ENCODE peak calls at places on chromosomes 5 and 9, in five cellular contexts. I is GM13976, X is left ventricle myocardium inferior, E is fibroblast of lung, F is astrocyte of the spinal cord. Q is an unnamed sample.

GRCh38 chr9:137056739-137057407 is 3.0 kb upstream of the ENTPD2 start:
- DNase-seq in I (no peak), X (no peak), E (no peak), F (no peak), Q (no peak)

GRCh38 chr9:133063500-133064231 is 1.9 kb downstream of the CEL start:
- DNase-seq in I (no peak), X (no peak), E (no peak), F (no peak), Q (no peak)

GRCh38 chr9:77588319-77588937 is 59.7 kb downstream of the GNA14 start:
- DNase-seq in I (no peak), X (no peak), E (peak), F (peak), Q (peak)

GRCh38 chr9:99745085-99745484 is 76.6 kb upstream of the NR4A3 start:
- DNase-seq in I (no peak), X (no peak), E (no peak), F (no peak), Q (no peak)

GRCh38 chr9:99356512-99356971 is 134.5 kb downstream of the SEC61B start:
- DNase-seq in I (no peak), X (peak), E (peak), F (no peak), Q (no peak)

GRCh38 chr5:53389093-53389492 is 91.3 kb upstream of the FST start:
- DNase-seq in I (no peak), X (no peak), E (no peak), F (no peak), Q (no peak)

GRCh38 chr9:76116913-76117312 is 226.4 kb downstream of the PCSK5 start:
- DNase-seq in I (no peak), X (no peak), E (no peak), F (no peak), Q (peak)

GRCh38 chr5:43802119-43802518 is 199.1 kb downstream of the NNT start:
- DNase-seq in I (no peak), X (no peak), E (peak), F (peak), Q (no peak)

GRCh38 chr9:6965566-6965965 is 207.8 kb downstream of the KDM4C start:
- DNase-seq in I (no peak), X (no peak), E (no peak), F (no peak), Q (no peak)

GRCh38 chr9:99813739-99814138 is 7.9 kb upstream of the NR4A3 start:
- DNase-seq in I (no peak), X (no peak), E (no peak), F (no peak), Q (no peak)

GRCh38 chr5:914174-914573 is 21.5 kb downstream of the TRIP13 start:
- DNase-seq in I (no peak), X (no peak), E (no peak), F (no peak), Q (no peak)

GRCh38 chr5:5320062-5320805 is 102.2 kb upstream of the ICE1 start:
- DNase-seq in I (no peak), X (no peak), E (no peak), F (no peak), Q (no peak)

GRCh38 chr5:10133830-10134229 is 115.9 kb downstream of the ATPSCKMT start:
- DNase-seq in I (no peak), X (no peak), E (peak), F (no peak), Q (peak)

GRCh38 chr9:72203205-72203803 is 54.1 kb downstream of the GDA start:
- DNase-seq in I (peak), X (no peak), E (peak), F (peak), Q (peak)

GRCh38 chr9:33180526-33181184 is 13.5 kb upstream of the B4GALT1 start:
- DNase-seq in I (no peak), X (no peak), E (peak), F (peak), Q (no peak)

GRCh38 chr5:139670369-139671095 is 22.4 kb downstream of the CXXC5 start:
- DNase-seq in I (peak), X (no peak), E (no peak), F (no peak), Q (no peak)

GRCh38 chr5:172274951-172275753 is 8.4 kb downstream of the UBTD2 start:
- DNase-seq in I (no peak), X (no peak), E (no peak), F (peak), Q (peak)

GRCh38 chr5:42993516-42994284 is 46.4 kb downstream of the ANXA2R start:
- DNase-seq in I (no peak), X (no peak), E (peak), F (peak), Q (no peak)

GRCh38 chr9:102479191-102479590 is 515.9 kb upstream of the CYLC2 start:
- DNase-seq in I (no peak), X (no peak), E (no peak), F (peak), Q (peak)

GRCh38 chr5:146699729-146700430 is 178.7 kb downstream of the PPP2R2B start:
- DNase-seq in I (no peak), X (no peak), E (no peak), F (no peak), Q (no peak)

GRCh38 chr5:57468481-57469165 is 14.0 kb downstream of the ACTBL2 start:
- DNase-seq in I (no peak), X (no peak), E (peak), F (peak), Q (peak)

GRCh38 chr5:6760636-6761035 is 47.4 kb downstream of the TENT4A start:
- DNase-seq in I (no peak), X (no peak), E (no peak), F (no peak), Q (no peak)

GRCh38 chr5:30956251-30956650 is 237.2 kb upstream of the CDH6 start:
- DNase-seq in I (no peak), X (no peak), E (no peak), F (no peak), Q (no peak)

GRCh38 chr9:126914458-126915280 is at the start of gene RALGPS1:
- DNase-seq in I (peak), X (peak), E (peak), F (peak), Q (peak)

GRCh38 chr5:140112685-140113179 is 1.2 kb upstream of the PURA start:
- DNase-seq in I (peak), X (no peak), E (no peak), F (peak), Q (no peak)

GRCh38 chr5:137582218-137582617 is 83.1 kb upstream of the SPOCK1 start:
- DNase-seq in I (no peak), X (no peak), E (no peak), F (no peak), Q (peak)

GRCh38 chr9:23447944-23448343 is 378.1 kb downstream of the ELAVL2 start:
- DNase-seq in I (no peak), X (no peak), E (no peak), F (no peak), Q (no peak)

GRCh38 chr5:132962429-132962928 is 955 bp downstream of the AFF4 start:
- DNase-seq in I (peak), X (no peak), E (peak), F (peak), Q (peak)

GRCh38 chr9:123662057-123662776 is 267.7 kb downstream of the DENND1A start:
- DNase-seq in I (peak), X (no peak), E (no peak), F (no peak), Q (no peak)

GRCh38 chr5:42984307-42984706 is 55.8 kb downstream of the ANXA2R start:
- DNase-seq in I (no peak), X (no peak), E (no peak), F (no peak), Q (peak)

GRCh38 chr9:95875305-95876137 is at the start of gene ERCC6L2:
- DNase-seq in I (peak), X (peak), E (peak), F (peak), Q (peak)
- TF ChIP-seq CTCF in I (no peak), X (peak), E (no peak), F (no peak), Q (no peak)

GRCh38 chr5:116719087-116719486 is 144.5 kb upstream of the SEMA6A start:
- DNase-seq in I (no peak), X (no peak), E (no peak), F (no peak), Q (no peak)

GRCh38 chr5:116722666-116723065 is 148.0 kb upstream of the SEMA6A start:
- DNase-seq in I (no peak), X (no peak), E (no peak), F (no peak), Q (no peak)

DNA sequence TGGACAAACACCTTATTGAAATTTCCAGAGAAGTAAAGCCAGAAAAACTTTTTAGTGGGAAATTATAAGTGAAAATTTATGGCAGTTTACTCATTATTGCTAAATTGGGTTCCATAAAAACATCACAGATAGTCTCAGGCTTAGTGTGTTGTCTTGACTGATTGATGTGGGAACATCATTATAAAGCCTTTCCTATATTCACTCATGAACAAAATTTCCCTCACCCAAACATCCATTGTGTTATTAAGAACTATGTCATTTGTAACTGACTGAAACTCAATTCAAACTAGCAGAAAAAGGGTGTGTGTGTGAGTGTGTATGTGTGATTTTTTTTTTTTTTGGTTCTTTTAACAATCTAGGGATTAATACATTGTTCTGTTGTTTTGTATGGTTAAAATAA is 143.7 kb upstream of the SEMA6A start:
- DNase-seq in I (no peak), X (no peak), E (no peak), F (no peak), Q (no peak)
- TF ChIP-seq CTCF in I (no peak), X (no peak), E (no peak), F (no peak), Q (no peak)

DNA sequence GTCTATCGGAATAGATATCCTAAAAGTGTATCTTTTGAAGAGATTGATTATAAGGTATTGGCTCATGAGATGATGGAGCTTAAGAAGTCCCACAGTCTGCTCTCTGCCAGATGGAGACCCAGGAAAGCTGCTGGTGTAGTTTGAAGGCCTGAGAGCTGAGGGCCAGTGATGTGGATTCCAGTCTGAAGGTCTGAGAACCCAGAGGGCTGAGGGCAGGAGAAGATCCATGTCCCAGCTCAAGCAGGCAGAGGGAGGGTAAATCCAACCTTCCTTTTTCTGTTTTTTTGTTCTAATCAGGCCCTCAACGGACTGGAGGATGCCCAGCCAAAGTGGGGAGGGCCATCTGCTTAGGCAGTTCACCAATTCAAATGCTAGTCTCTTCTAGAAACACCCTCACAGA is 11.0 kb upstream of the ABL1 start:
- DNase-seq in I (no peak), X (no peak), E (no peak), F (no peak), Q (no peak)
- TF ChIP-seq CTCF in I (no peak), X (no peak), E (no peak), F (no peak), Q (no peak)

DNA sequence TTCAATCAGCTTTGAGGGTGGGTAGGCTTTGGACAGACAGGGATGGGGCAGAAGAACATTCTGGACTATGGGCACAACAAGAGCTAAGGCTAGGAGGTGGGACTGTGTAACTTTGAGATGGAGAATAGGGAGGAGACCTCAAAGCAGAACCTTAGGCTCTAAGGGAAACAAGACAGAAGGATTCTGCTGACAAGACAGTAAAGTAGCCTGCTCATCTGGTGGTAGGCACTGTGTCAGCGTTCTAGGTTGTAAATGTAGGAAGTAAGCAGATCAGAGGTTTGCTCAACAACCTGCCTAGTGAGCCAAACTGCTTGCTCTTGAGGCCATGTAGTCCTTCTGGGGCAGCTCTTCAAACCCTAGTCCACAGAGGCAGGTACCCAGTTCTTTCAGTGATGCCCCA is 15.0 kb upstream of the IL12B start:
- DNase-seq in I (no peak), X (no peak), E (no peak), F (no peak), Q (no peak)
- TF ChIP-seq CTCF in I (no peak), X (no peak), E (no peak), F (no peak), Q (no peak)

Q was measured in MCF 10A.